ENCODE peak calls at places on chromosome 17, in four cellular contexts. B is LoVo, O is ovary, T is NCI-H510A. N is an unnamed sample.

GRCh38 chr17:57587201-57587870 is 157.8 kb downstream of the CCDC182 start:
- DNase-seq in B (no peak), O (no peak), T (peak), N (no peak)

GRCh38 chr17:48860034-48860433 is 29.2 kb downstream of the CALCOCO2 start:
- DNase-seq in O (no peak), T (no peak), B (no peak), N (no peak)

GRCh38 chr17:31433091-31433790 is 41.8 kb downstream of the RAB11FIP4 start:
- DNase-seq in B (no peak), T (no peak), O (no peak), N (no peak)

GRCh38 chr17:2694381-2695242 is 17.0 kb downstream of the CLUH start:
- DNase-seq in T (no peak), B (no peak), O (no peak), N (no peak)

GRCh38 chr17:74754832-74755231 is 6.4 kb downstream of the NHERF1 start:
- DNase-seq in B (no peak), T (no peak), O (no peak), N (no peak)

GRCh38 chr17:48006936-48007703 is 30.5 kb downstream of the COPZ2 start:
- DNase-seq in O (no peak), T (no peak), B (no peak), N (no peak)

GRCh38 chr17:75009139-75009724 is 3.2 kb upstream of the MRPL58 start:
- DNase-seq in B (no peak), O (no peak), T (peak), N (no peak)

GRCh38 chr17:4748687-4749086 is 9.0 kb upstream of the CXCL16 start:
- DNase-seq in T (no peak), B (no peak), O (no peak), N (no peak)

GRCh38 chr17:42548070-42548837 is 4.5 kb upstream of the HSD17B1 start:
- DNase-seq in T (peak), B (no peak), O (peak), N (peak)

GRCh38 chr17:60073063-60073462 is 5.7 kb downstream of the HEATR6 start:
- DNase-seq in B (no peak), T (no peak), O (no peak), N (no peak)

GRCh38 chr17:4881761-4882555 is 17.4 kb upstream of the C17orf107 start:
- DNase-seq in B (peak), O (peak), T (peak), N (peak)

GRCh38 chr17:60392845-60393702 is 1.1 kb upstream of the USP32 start:
- DNase-seq in B (peak), T (peak), O (no peak), N (peak)

GRCh38 chr17:53088501-53088900 is 734.2 kb upstream of the KIF2B start:
- DNase-seq in O (no peak), B (no peak), T (no peak), N (no peak)

GRCh38 chr17:10875984-10876555 is 38.2 kb upstream of the PIRT start:
- DNase-seq in T (no peak), B (peak), O (peak), N (peak)

GRCh38 chr17:50447870-50448573 is 20.7 kb downstream of the CHAD start:
- DNase-seq in O (no peak), T (peak), B (no peak), N (no peak)

GRCh38 chr17:17812211-17813054 is 24.4 kb downstream of the SREBF1 start:
- DNase-seq in T (peak), B (no peak), O (peak), N (peak)

GRCh38 chr17:65184235-65184959 is 47.2 kb downstream of the RGS9 start:
- DNase-seq in B (no peak), T (no peak), O (no peak), N (no peak)

GRCh38 chr17:82449136-82449882 is 1.2 kb downstream of the CYBC1 start:
- DNase-seq in T (peak), B (no peak), O (no peak), N (no peak)

GRCh38 chr17:37147301-37147812 is 198.6 kb downstream of the AATF start:
- DNase-seq in T (no peak), O (no peak), B (no peak), N (peak)

GRCh38 chr17:50049636-50050035 is 6.3 kb upstream of the ITGA3 start:
- DNase-seq in O (no peak), T (no peak), B (no peak), N (peak)

GRCh38 chr17:41864837-41865595 is at the start of gene KLHL11:
- DNase-seq in B (peak), T (peak), O (peak), N (peak)

GRCh38 chr17:17028059-17028877 is 14.0 kb upstream of the MPRIP start:
- DNase-seq in B (peak), T (no peak), O (peak), N (peak)

GRCh38 chr17:46984892-46985291 is 5.8 kb upstream of the RPRML start:
- DNase-seq in T (no peak), B (no peak), O (no peak), N (peak)

GRCh38 chr17:74446551-74447500 is 14.9 kb downstream of the GPRC5C start:
- DNase-seq in B (no peak), T (no peak), O (peak), N (no peak)

GRCh38 chr17:19461681-19462080 is 50.6 kb downstream of the RNF112 start:
- DNase-seq in B (no peak), T (no peak), O (no peak), N (no peak)

GRCh38 chr17:39776267-39776666 is 38.5 kb downstream of the GRB7 start:
- DNase-seq in B (no peak), O (no peak), T (no peak), N (no peak)

GRCh38 chr17:82935944-82936767 is 96.3 kb upstream of the ZNF750 start:
- DNase-seq in B (no peak), O (peak), T (no peak), N (no peak)

GRCh38 chr17:49968380-49969133 is 433 bp upstream of the DLX4 start:
- DNase-seq in O (peak), B (peak), T (peak), N (peak)

GRCh38 chr17:36092228-36092627 is 2.3 kb upstream of the CCL3 start:
- DNase-seq in T (no peak), O (no peak), B (no peak), N (no peak)

GRCh38 chr17:71302721-71303549 is 817.9 kb upstream of the SOX9 start:
- DNase-seq in O (no peak), B (no peak), T (no peak), N (no peak)

GRCh38 chr17:76024353-76024752 is 2.8 kb downstream of the EVPL start:
- DNase-seq in O (no peak), B (no peak), T (no peak), N (no peak)

GRCh38 chr17:45936610-45937009 is 42.3 kb downstream of the MAPT start:
- DNase-seq in B (no peak), T (no peak), O (no peak), N (no peak)

GRCh38 chr17:44220211-44221071 is 966 bp upstream of the UBTF start:
- DNase-seq in O (peak), T (peak), B (peak), N (peak)

GRCh38 chr17:41451154-41451728 is 10.5 kb upstream of the KRT38 start:
- DNase-seq in T (no peak), B (peak), O (no peak), N (no peak)

GRCh38 chr17:53722407-53722806 is 100.3 kb upstream of the KIF2B start:
- DNase-seq in B (no peak), O (no peak), T (no peak), N (no peak)

GRCh38 chr17:15398291-15398690 is 56.9 kb upstream of the TEKT3 start:
- DNase-seq in O (no peak), B (peak), T (no peak), N (no peak)

GRCh38 chr17:57954421-57955182 is 610 bp downstream of the CUEDC1 start:
- DNase-seq in O (peak), T (peak), B (peak), N (peak)

GRCh38 chr17:74516561-74516960 is 14.7 kb downstream of the CD300LB start:
- DNase-seq in B (no peak), O (no peak), T (no peak), N (no peak)

GRCh38 chr17:73968680-73969079 is 234.8 kb upstream of the RPL38 start:
- DNase-seq in O (no peak), T (no peak), B (no peak), N (no peak)

N was measured in HT-29.